ENCODE peak calls at places on chromosome 1, in ten cellular contexts. One of them, this sample, is unnamed.

GRCh38 chr1:115355069-115355468 is 17.0 kb upstream of the NGF start:
- DNase-seq in hepatic stellate cell: no peak
- DNase-seq in HS-27A: no peak
- DNase-seq in NCI-H1092: no peak
- DNase-seq in T follicular helper cell: no peak
- DNase-seq in NCI-H2081: no peak
- DNase-seq in skeletal muscle cell: no peak
- DNase-seq in activated T-cell treated with anti-CD3 and anti-CD28 coated beads for 1 hour: no peak
- DNase-seq in occipital lobe: no peak
- DNase-seq in KBM-7: no peak
- DNase-seq in this sample: no peak

GRCh38 chr1:53303175-53303574 is 24.7 kb downstream of the LRP8 start:
- DNase-seq in NCI-H2081: no peak
- DNase-seq in T follicular helper cell: no peak
- DNase-seq in KBM-7: no peak
- DNase-seq in skeletal muscle cell: no peak
- DNase-seq in activated T-cell treated with anti-CD3 and anti-CD28 coated beads for 1 hour: no peak
- DNase-seq in occipital lobe: no peak
- DNase-seq in HS-27A: no peak
- DNase-seq in hepatic stellate cell: no peak
- DNase-seq in NCI-H1092: no peak
- DNase-seq in this sample: no peak

GRCh38 chr1:239386453-239387303 is at the start of gene CHRM3:
- DNase-seq in skeletal muscle cell: no peak
- DNase-seq in T follicular helper cell: no peak
- DNase-seq in KBM-7: peak; percentile 91
- DNase-seq in NCI-H2081: peak; percentile 87
- DNase-seq in activated T-cell treated with anti-CD3 and anti-CD28 coated beads for 1 hour: no peak
- DNase-seq in occipital lobe: peak; percentile 75
- DNase-seq in hepatic stellate cell: no peak
- DNase-seq in HS-27A: no peak
- DNase-seq in NCI-H1092: no peak
- DNase-seq in this sample: peak; percentile 65

GRCh38 chr1:230679131-230679530 is 34.8 kb downstream of the AGT start:
- DNase-seq in KBM-7: no peak
- DNase-seq in NCI-H2081: no peak
- DNase-seq in NCI-H1092: no peak
- DNase-seq in occipital lobe: no peak
- DNase-seq in skeletal muscle cell: no peak
- DNase-seq in hepatic stellate cell: no peak
- DNase-seq in T follicular helper cell: no peak
- DNase-seq in activated T-cell treated with anti-CD3 and anti-CD28 coated beads for 1 hour: no peak
- DNase-seq in HS-27A: no peak
- DNase-seq in this sample: no peak

GRCh38 chr1:228393268-228393699 is 13.4 kb downstream of the TRIM11 start:
- DNase-seq in NCI-H2081: no peak
- DNase-seq in activated T-cell treated with anti-CD3 and anti-CD28 coated beads for 1 hour: no peak
- DNase-seq in KBM-7: peak; percentile 21
- DNase-seq in occipital lobe: no peak
- DNase-seq in T follicular helper cell: no peak
- DNase-seq in skeletal muscle cell: no peak
- DNase-seq in hepatic stellate cell: no peak
- DNase-seq in HS-27A: no peak
- DNase-seq in NCI-H1092: no peak
- DNase-seq in this sample: no peak

GRCh38 chr1:3389093-3389833 is 65.2 kb upstream of the ARHGEF16 start:
- DNase-seq in T follicular helper cell: no peak
- DNase-seq in NCI-H1092: no peak
- DNase-seq in occipital lobe: no peak
- DNase-seq in HS-27A: no peak
- DNase-seq in KBM-7: no peak
- DNase-seq in activated T-cell treated with anti-CD3 and anti-CD28 coated beads for 1 hour: no peak
- DNase-seq in skeletal muscle cell: no peak
- DNase-seq in NCI-H2081: no peak
- DNase-seq in hepatic stellate cell: no peak
- DNase-seq in this sample: no peak

GRCh38 chr1:7440154-7440553 is 330.9 kb upstream of the VAMP3 start:
- DNase-seq in occipital lobe: no peak
- DNase-seq in KBM-7: no peak
- DNase-seq in hepatic stellate cell: no peak
- DNase-seq in skeletal muscle cell: no peak
- DNase-seq in T follicular helper cell: no peak
- DNase-seq in NCI-H2081: no peak
- DNase-seq in HS-27A: no peak
- DNase-seq in activated T-cell treated with anti-CD3 and anti-CD28 coated beads for 1 hour: no peak
- DNase-seq in NCI-H1092: no peak
- DNase-seq in this sample: no peak

GRCh38 chr1:77680173-77680572 is 2.3 kb downstream of the ZZZ3 start:
- DNase-seq in hepatic stellate cell: no peak
- DNase-seq in activated T-cell treated with anti-CD3 and anti-CD28 coated beads for 1 hour: no peak
- DNase-seq in occipital lobe: no peak
- DNase-seq in NCI-H2081: no peak
- DNase-seq in NCI-H1092: no peak
- DNase-seq in KBM-7: peak; percentile 24
- DNase-seq in skeletal muscle cell: no peak
- DNase-seq in T follicular helper cell: no peak
- DNase-seq in HS-27A: no peak
- DNase-seq in this sample: no peak

GRCh38 chr1:39819091-39819812 is 30.6 kb upstream of the BMP8B start:
- DNase-seq in HS-27A: no peak
- DNase-seq in T follicular helper cell: no peak
- DNase-seq in NCI-H2081: no peak
- DNase-seq in NCI-H1092: no peak
- DNase-seq in hepatic stellate cell: no peak
- DNase-seq in skeletal muscle cell: no peak
- DNase-seq in activated T-cell treated with anti-CD3 and anti-CD28 coated beads for 1 hour: no peak
- DNase-seq in KBM-7: no peak
- DNase-seq in occipital lobe: no peak
- DNase-seq in this sample: no peak

This sample was measured in anterior cingulate cortex.